ENCODE peak calls at places on chromosomes 4 and X, in seven cellular contexts. K is NCI-H1105, D is ELR, L is SW 1271, A is NT2/D1, J is Right ventricle myocardium inferior, P is NCI-H1092. Y is an unnamed sample.

GRCh38 chrX:147626605-147627004 is 285.1 kb upstream of the FMR1 start:
- DNase-seq in K (no peak), L (no peak), A (no peak), J (no peak), D (no peak), P (no peak), Y (no peak)

GRCh38 chr4:48370260-48371134 is 29.2 kb downstream of the SLAIN2 start:
- DNase-seq in L (no peak), J (no peak), K (no peak), A (no peak), D (no peak), P (no peak), Y (no peak)

GRCh38 chrX:15233416-15234015 is 36.4 kb downstream of the ASB9 start:
- DNase-seq in K (no peak), P (no peak), J (no peak), L (no peak), D (peak; percentile 37), A (no peak), Y (peak; percentile 72)

GRCh38 chr4:8433181-8433580 is 7.3 kb downstream of the ACOX3 start:
- DNase-seq in K (no peak), P (no peak), A (no peak), D (no peak), J (no peak), L (no peak), Y (peak; percentile 11)

GRCh38 chr4:139898293-139898692 is 232.7 kb downstream of the MGST2 start:
- DNase-seq in L (no peak), D (no peak), A (no peak), P (no peak), K (no peak), J (no peak), Y (no peak)

GRCh38 chrX:52420824-52421443 is 52.1 kb downstream of the XAGE2 start:
- DNase-seq in J (no peak), A (no peak), K (no peak), D (no peak), L (no peak), P (no peak), Y (no peak)

GRCh38 chr4:8910100-8910821 is 38.6 kb upstream of the HMX1 start:
- DNase-seq in P (no peak), J (peak; percentile 32), D (no peak), L (no peak), A (no peak), K (no peak), Y (no peak)

GRCh38 chr4:158896459-158897238 is 127.8 kb downstream of the FNIP2 start:
- DNase-seq in L (peak; percentile 4), K (no peak), P (no peak), D (no peak), J (no peak), A (no peak), Y (peak; percentile 75)